ENCODE peak calls at places on chromosomes 13 and 19, in five cellular contexts. E is Karpas-422, I is AG10803, M is foreskin fibroblast, D is A549. V is an unnamed sample.

GRCh38 chr13:23992722-23993438 is 95.6 kb upstream of the C1QTNF9B start:
- DNase-seq in E (no peak), I (no peak), M (no peak), D (no peak), V (no peak)

GRCh38 chr13:39956036-39956435 is 300.6 kb downstream of the COG6 start:
- DNase-seq in E (no peak), I (no peak), M (no peak), D (no peak), V (no peak)

GRCh38 chr13:80278706-80279105 is 62.2 kb downstream of the SPRY2 start:
- DNase-seq in E (no peak), I (no peak), M (no peak), D (no peak), V (no peak)

GRCh38 chr19:8050274-8051096 is 2.1 kb upstream of the CCL25 start:
- DNase-seq in E (peak), I (peak), M (peak), D (peak), V (peak)

GRCh38 chr19:3506384-3507340 is 551 bp downstream of the FZR1 start:
- DNase-seq in E (peak), I (no peak), M (no peak), D (no peak), V (no peak)

GRCh38 chr13:41678320-41678719 is 221.0 kb downstream of the RGCC start:
- DNase-seq in E (no peak), I (peak), M (no peak), D (no peak), V (no peak)

GRCh38 chr19:29564574-29565005 is 38.8 kb downstream of the VSTM2B start:
- DNase-seq in E (no peak), I (no peak), M (no peak), D (no peak), V (no peak)

GRCh38 chr19:32876919-32877285 is 7.3 kb upstream of the SLC7A9 start:
- DNase-seq in E (no peak), I (peak), M (peak), D (peak), V (no peak)

GRCh38 chr13:34941835-34942731 is at the start of gene NBEA:
- DNase-seq in E (peak), I (peak), M (peak), D (peak), V (peak)

GRCh38 chr19:4375620-4376228 is 24.6 kb downstream of the SH3GL1 start:
- DNase-seq in E (peak), I (peak), M (peak), D (peak), V (no peak)

GRCh38 chr13:32585625-32586021 is 629 bp upstream of the PDS5B start:
- DNase-seq in E (peak), I (peak), M (no peak), D (no peak), V (no peak)

GRCh38 chr13:87331178-87331577 is 340.0 kb upstream of the SLITRK5 start:
- DNase-seq in E (no peak), I (peak), M (no peak), D (no peak), V (peak)

GRCh38 chr13:107518780-107519179 is 696.6 kb downstream of the LIG4 start:
- DNase-seq in E (no peak), I (no peak), M (no peak), D (no peak), V (no peak)

GRCh38 chr13:48492123-48493075 is 40.5 kb downstream of the RCBTB2 start:
- DNase-seq in E (peak), I (peak), M (peak), D (no peak), V (no peak)

GRCh38 chr19:362154-362553 is 17.6 kb upstream of the MIER2 start:
- DNase-seq in E (no peak), I (no peak), M (no peak), D (no peak), V (no peak)

GRCh38 chr19:29685326-29685725 is 20.1 kb downstream of the PLEKHF1 start:
- DNase-seq in E (no peak), I (peak), M (no peak), D (no peak), V (no peak)

GRCh38 chr19:1512671-1513491 is at the start of gene ADAMTSL5:
- DNase-seq in E (peak), I (peak), M (peak), D (peak), V (no peak)

GRCh38 chr19:1514986-1515721 is 2.3 kb upstream of the ADAMTSL5 start:
- DNase-seq in E (no peak), I (no peak), M (no peak), D (no peak), V (no peak)

GRCh38 chr19:1511989-1512338 is 855 bp downstream of the ADAMTSL5 start:
- DNase-seq in E (no peak), I (no peak), M (no peak), D (no peak), V (no peak)

GRCh38 chr19:1514295-1514661 is 1.5 kb upstream of the ADAMTSL5 start:
- DNase-seq in E (no peak), I (no peak), M (no peak), D (no peak), V (no peak)

DNA sequence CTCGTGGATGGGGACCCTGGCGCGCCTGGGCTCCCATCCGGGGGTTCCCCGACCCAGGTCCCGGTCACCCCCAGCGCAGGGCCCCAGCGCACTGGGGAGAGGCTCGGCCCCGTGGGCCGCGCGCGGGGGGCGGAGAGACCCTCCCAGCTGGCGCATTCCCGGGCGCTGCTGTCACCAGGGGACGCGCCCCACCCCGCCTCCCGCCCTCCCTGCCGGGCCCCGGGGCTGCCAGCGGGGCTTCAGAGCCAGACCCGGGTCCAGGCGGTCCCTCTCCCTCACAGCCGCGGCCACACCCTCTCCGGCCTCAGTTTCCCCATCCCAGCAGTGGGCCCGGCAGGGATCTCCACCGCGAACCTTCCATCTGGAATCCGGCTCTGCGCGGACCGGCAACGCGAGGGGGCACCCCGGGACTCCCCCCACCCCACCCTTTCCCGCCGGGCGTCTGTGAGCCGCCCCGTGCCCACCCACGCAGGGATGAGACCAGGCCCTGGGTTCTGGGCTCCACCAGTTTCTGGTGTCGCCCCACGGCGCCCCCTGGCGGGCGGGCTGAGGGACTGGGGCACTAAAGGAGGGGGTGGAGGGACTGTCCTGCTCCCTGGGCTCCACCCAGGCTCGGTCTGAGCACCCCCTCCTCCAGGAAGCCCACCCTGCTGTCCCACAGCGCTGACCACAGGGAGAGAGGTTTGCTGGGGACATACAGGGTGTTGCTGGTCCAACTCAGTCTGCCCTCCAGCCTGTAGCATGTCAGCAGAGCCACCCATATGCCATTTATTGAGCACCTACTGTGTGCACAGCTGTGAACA is 874 bp upstream of the ADAMTSL5 start:
- DNase-seq in E (peak), I (peak), M (peak), D (peak), V (no peak)
- H3K4me3 ChIP-seq in E (no peak), I (peak), M (peak), D (peak), V (peak)

GRCh38 chr19:49530708-49531107 is 2.9 kb downstream of the RCN3 start:
- DNase-seq in E (no peak), I (no peak), M (no peak), D (no peak), V (no peak)

GRCh38 chr19:49536921-49537462 is 9.2 kb downstream of the RCN3 start:
- DNase-seq in E (peak), I (no peak), M (no peak), D (no peak), V (no peak)

GRCh38 chr19:49533551-49534488 is 6.0 kb downstream of the RCN3 start:
- DNase-seq in E (peak), I (peak), M (peak), D (peak), V (no peak)

GRCh38 chr19:49538643-49539042 is 10.8 kb downstream of the RCN3 start:
- DNase-seq in E (no peak), I (no peak), M (no peak), D (no peak), V (no peak)

DNA sequence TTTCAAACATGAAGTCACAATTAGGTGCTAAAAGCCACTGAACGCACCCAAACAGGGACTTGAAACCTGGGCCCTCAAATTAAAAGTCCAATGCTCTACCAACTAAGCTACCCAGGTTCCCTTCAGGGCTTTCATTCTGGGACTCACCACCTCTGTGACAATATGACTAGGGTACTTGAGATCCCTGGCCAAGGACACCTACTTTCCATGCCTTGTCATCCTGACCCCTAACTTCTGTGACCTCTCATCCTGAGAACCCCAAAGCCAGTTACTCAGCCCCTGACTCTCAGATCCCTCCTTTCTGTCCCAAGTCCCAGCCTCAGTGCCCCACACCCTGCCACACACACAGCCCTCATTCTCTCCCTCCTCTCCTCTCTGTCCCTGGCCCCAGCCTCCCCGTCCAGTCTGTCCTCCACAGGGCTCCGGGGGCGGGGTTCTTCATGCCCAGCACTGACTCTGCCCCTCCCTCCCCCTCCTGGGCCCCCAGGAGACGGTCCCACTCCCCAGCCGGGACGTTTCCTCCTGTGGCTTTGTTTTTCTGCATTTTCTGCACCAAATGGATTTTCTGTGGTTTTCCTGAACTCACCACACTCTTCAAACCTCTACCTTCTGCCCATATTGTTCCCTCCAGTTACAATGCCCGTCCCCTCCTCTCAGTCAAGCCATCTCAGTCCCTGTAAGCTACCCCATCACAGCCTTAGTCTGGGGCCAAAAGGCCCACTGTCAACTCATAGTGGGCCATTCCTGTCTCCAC is 7.0 kb downstream of the RCN3 start:
- DNase-seq in E (no peak), I (no peak), M (no peak), D (no peak), V (no peak)
- H3K4me3 ChIP-seq in E (peak), I (no peak), M (no peak), D (peak), V (peak)

GRCh38 chr19:9565900-9566705 is 18.2 kb downstream of the ZNF121 start:
- DNase-seq in E (peak), I (peak), M (no peak), D (peak), V (no peak)
- H3K4me3 ChIP-seq in E (no peak), I (no peak), M (no peak), D (no peak), V (no peak)

GRCh38 chr13:51249254-51249653 is 27.1 kb downstream of the FAM124A start:
- DNase-seq in E (no peak), I (no peak), M (no peak), D (no peak), V (no peak)

GRCh38 chr13:51249767-51250741 is 27.9 kb downstream of the FAM124A start:
- DNase-seq in E (peak), I (no peak), M (no peak), D (no peak), V (peak)

GRCh38 chr13:51255556-51255955 is 33.4 kb downstream of the FAM124A start:
- DNase-seq in E (no peak), I (no peak), M (no peak), D (no peak), V (no peak)

GRCh38 chr13:51251480-51251879 is 29.3 kb downstream of the FAM124A start:
- DNase-seq in E (no peak), I (no peak), M (no peak), D (no peak), V (no peak)

DNA sequence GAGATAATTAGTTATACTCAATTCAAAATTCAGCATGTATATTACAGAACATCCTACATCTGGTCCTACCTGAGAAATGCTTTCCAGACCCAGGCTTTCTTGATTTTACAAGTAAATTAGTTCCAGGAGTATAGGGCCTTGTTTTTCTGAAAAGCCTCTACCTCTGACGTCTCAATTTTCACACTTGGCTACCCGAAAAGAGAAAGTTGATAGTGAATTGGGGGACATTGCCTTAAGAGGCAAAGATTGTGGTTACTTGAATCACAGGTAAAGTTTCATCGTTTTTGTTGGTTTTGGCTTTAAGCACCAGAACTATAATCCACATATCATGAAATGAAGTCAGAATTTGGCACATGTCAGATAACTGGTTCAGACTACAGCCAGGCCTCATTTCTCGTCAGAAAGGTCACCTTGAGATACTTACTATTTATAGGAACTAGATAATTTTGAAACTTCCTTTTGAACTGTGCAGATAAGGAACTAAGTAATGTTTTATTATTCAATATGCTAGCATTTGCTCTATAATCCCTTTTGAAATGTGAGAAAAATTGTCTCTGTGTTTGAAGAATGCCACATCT is 30.8 kb downstream of the FAM124A start:
- DNase-seq in E (peak), I (no peak), M (no peak), D (no peak), V (no peak)
- H3K4me3 ChIP-seq in E (no peak), I (no peak), M (no peak), D (no peak), V (no peak)

DNA sequence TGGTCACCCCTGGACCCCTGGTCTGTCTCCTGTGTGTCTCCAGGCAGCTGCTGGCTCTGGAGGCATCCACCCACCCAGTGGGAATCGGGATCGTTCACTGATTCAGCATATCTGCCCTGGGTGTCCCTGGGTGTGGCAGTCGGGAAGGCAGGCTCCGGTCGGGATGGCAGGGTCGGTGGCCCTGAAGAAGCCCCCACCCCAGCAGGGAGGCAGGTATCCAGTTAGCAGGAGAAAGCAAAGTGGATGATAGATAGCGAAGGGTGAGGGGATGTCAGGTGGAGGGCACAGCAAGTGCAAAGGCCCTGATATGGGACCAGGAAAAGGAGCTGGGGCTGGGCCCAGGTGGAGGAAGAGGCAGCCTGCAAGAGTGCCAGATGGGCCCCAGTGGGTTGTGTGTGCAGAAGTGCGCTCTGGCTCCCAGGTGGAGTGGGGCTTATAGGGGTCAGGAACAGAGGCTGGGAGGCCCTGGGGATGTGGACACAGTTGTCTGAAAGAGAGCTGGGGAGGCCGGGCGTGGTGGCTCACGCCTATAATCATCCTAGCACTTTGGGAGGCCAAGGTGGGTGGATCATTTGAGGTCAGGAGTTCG is 2.3 kb downstream of the SSBP4 start:
- DNase-seq in E (no peak), I (no peak), M (no peak), D (no peak), V (no peak)
- H3K4me3 ChIP-seq in E (no peak), I (peak), M (peak), D (no peak), V (no peak)

GRCh38 chr19:45511074-45511473 is 3.8 kb downstream of the VASP start:
- DNase-seq in E (no peak), I (no peak), M (no peak), D (no peak), V (no peak)

GRCh38 chr19:45508681-45508930 is 1.3 kb downstream of the VASP start:
- DNase-seq in E (no peak), I (no peak), M (no peak), D (no peak), V (no peak)

GRCh38 chr19:45507864-45508680 is 793 bp downstream of the VASP start:
- DNase-seq in E (peak), I (no peak), M (no peak), D (peak), V (no peak)

GRCh38 chr19:45508931-45509691 is 1.8 kb downstream of the VASP start:
- DNase-seq in E (peak), I (peak), M (peak), D (peak), V (no peak)

DNA sequence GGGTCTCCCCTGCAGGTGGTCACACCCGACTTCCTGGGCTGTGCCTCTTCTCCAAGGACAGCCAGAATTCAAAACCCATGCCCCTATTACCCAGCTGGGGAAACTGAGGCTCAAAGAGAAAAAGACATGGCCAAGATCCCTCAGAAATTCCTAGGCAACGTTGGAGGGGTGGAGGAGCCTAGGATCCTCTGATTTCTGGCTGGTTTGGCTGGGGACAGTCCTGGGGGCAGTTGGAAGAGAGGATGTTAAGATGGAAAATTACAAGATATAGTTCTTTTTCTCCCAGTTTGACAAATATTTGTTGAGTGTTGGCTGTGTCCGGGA is 2.4 kb downstream of the VASP start:
- DNase-seq in E (no peak), I (no peak), M (no peak), D (no peak), V (no peak)
- H3K4me3 ChIP-seq in E (peak), I (peak), M (peak), D (peak), V (peak)